ENCODE peak calls at places on chromosomes 6 and 20, in five cellular contexts. One of them, this sample, is unnamed.

GRCh38 chr6:43970913-43971775 is 156.1 kb downstream of the MRPL14 start:
- DNase-seq in IMR-90: peak; percentile 46
- DNase-seq in psoas muscle: peak; percentile 73
- DNase-seq in uterus: no peak
- DNase-seq in cardiac muscle cell: no peak
- DNase-seq in this sample: peak; percentile 67

GRCh38 chr6:166691199-166691598 is 64.1 kb upstream of the RPS6KA2 start:
- DNase-seq in IMR-90: peak; percentile 54
- DNase-seq in psoas muscle: peak; percentile 86
- DNase-seq in uterus: peak; percentile 33
- DNase-seq in cardiac muscle cell: peak; percentile 52
- DNase-seq in this sample: peak; percentile 80

GRCh38 chr6:4573958-4574481 is 202.2 kb upstream of the CDYL start:
- DNase-seq in IMR-90: peak; percentile 88
- DNase-seq in psoas muscle: no peak
- DNase-seq in uterus: no peak
- DNase-seq in cardiac muscle cell: peak; percentile 91
- DNase-seq in this sample: no peak

GRCh38 chr20:15241696-15242095 is 904.3 kb upstream of the FLRT3 start:
- DNase-seq in IMR-90: no peak
- DNase-seq in psoas muscle: no peak
- DNase-seq in uterus: no peak
- DNase-seq in cardiac muscle cell: no peak
- DNase-seq in this sample: no peak

GRCh38 chr6:163427498-163428254 is 13.2 kb downstream of the QKI start:
- DNase-seq in IMR-90: peak; percentile 82
- DNase-seq in psoas muscle: no peak
- DNase-seq in uterus: no peak
- DNase-seq in cardiac muscle cell: peak; percentile 91
- DNase-seq in this sample: peak; percentile 80

GRCh38 chr6:42911171-42912021 is 4.5 kb upstream of the PTCRA start:
- DNase-seq in IMR-90: no peak
- DNase-seq in psoas muscle: no peak
- DNase-seq in uterus: no peak
- DNase-seq in cardiac muscle cell: peak; percentile 25
- DNase-seq in this sample: no peak

GRCh38 chr20:37351689-37352610 is 6.0 kb downstream of the SRC start:
- DNase-seq in IMR-90: no peak
- DNase-seq in psoas muscle: no peak
- DNase-seq in uterus: no peak
- DNase-seq in cardiac muscle cell: no peak
- DNase-seq in this sample: no peak

GRCh38 chr6:165729307-165729936 is 66.4 kb upstream of the PDE10A start:
- DNase-seq in IMR-90: peak; percentile 10
- DNase-seq in psoas muscle: no peak
- DNase-seq in uterus: no peak
- DNase-seq in cardiac muscle cell: peak; percentile 56
- DNase-seq in this sample: peak; percentile 20

GRCh38 chr6:149963212-149963461 is 606 bp upstream of the ULBP1 start:
- DNase-seq in IMR-90: peak; percentile 40
- DNase-seq in psoas muscle: no peak
- DNase-seq in uterus: no peak
- DNase-seq in cardiac muscle cell: peak; percentile 40
- DNase-seq in this sample: peak; percentile 37

GRCh38 chr6:41697902-41698349 is 37.5 kb downstream of the TFEB start:
- DNase-seq in IMR-90: peak; percentile 59
- DNase-seq in psoas muscle: no peak
- DNase-seq in uterus: no peak
- DNase-seq in cardiac muscle cell: peak; percentile 32
- DNase-seq in this sample: no peak

GRCh38 chr6:166490671-166491500 is 95.6 kb downstream of the RAMACL start:
- DNase-seq in IMR-90: peak; percentile 86
- DNase-seq in psoas muscle: peak; percentile 19
- DNase-seq in uterus: no peak
- DNase-seq in cardiac muscle cell: peak; percentile 80
- DNase-seq in this sample: peak; percentile 11

GRCh38 chr20:48178607-48179006 is 393.3 kb upstream of the SULF2 start:
- DNase-seq in IMR-90: no peak
- DNase-seq in psoas muscle: no peak
- DNase-seq in uterus: no peak
- DNase-seq in cardiac muscle cell: no peak
- DNase-seq in this sample: no peak

GRCh38 chr6:13302291-13302690 is 26.0 kb downstream of the TBC1D7 start:
- DNase-seq in IMR-90: no peak
- DNase-seq in psoas muscle: no peak
- DNase-seq in uterus: no peak
- DNase-seq in cardiac muscle cell: no peak
- DNase-seq in this sample: no peak

GRCh38 chr6:101083533-101084172 is 202.5 kb upstream of the ASCC3 start:
- DNase-seq in IMR-90: peak; percentile 79
- DNase-seq in psoas muscle: no peak
- DNase-seq in uterus: no peak
- DNase-seq in cardiac muscle cell: peak; percentile 77
- DNase-seq in this sample: peak; percentile 97

GRCh38 chr6:133610271-133610840 is 278.6 kb upstream of the TCF21 start:
- DNase-seq in IMR-90: peak; percentile 75
- DNase-seq in psoas muscle: no peak
- DNase-seq in uterus: no peak
- DNase-seq in cardiac muscle cell: peak; percentile 36
- DNase-seq in this sample: peak; percentile 33

GRCh38 chr6:79028641-79029314 is 49.3 kb downstream of the PHIP start:
- DNase-seq in IMR-90: no peak
- DNase-seq in psoas muscle: no peak
- DNase-seq in uterus: no peak
- DNase-seq in cardiac muscle cell: no peak
- DNase-seq in this sample: no peak

GRCh38 chr6:113396644-113397201 is 460.4 kb upstream of the MARCKS start:
- DNase-seq in IMR-90: no peak
- DNase-seq in psoas muscle: no peak
- DNase-seq in uterus: no peak
- DNase-seq in cardiac muscle cell: peak; percentile 42
- DNase-seq in this sample: no peak

GRCh38 chr20:4401601-4402000 is 320.1 kb upstream of the PRND start:
- DNase-seq in IMR-90: peak; percentile 68
- DNase-seq in psoas muscle: no peak
- DNase-seq in uterus: no peak
- DNase-seq in cardiac muscle cell: peak; percentile 15
- DNase-seq in this sample: no peak

GRCh38 chr6:86511962-86512361 is 425.4 kb upstream of the HTR1E start:
- DNase-seq in IMR-90: no peak
- DNase-seq in psoas muscle: no peak
- DNase-seq in uterus: no peak
- DNase-seq in cardiac muscle cell: no peak
- DNase-seq in this sample: no peak

GRCh38 chr20:22402990-22403859 is 181.1 kb downstream of the FOXA2 start:
- DNase-seq in IMR-90: no peak
- DNase-seq in psoas muscle: no peak
- DNase-seq in uterus: no peak
- DNase-seq in cardiac muscle cell: peak; percentile 41
- DNase-seq in this sample: peak; percentile 73

GRCh38 chr20:4812641-4813075 is 90.9 kb downstream of the PRND start:
- DNase-seq in IMR-90: no peak
- DNase-seq in psoas muscle: no peak
- DNase-seq in uterus: no peak
- DNase-seq in cardiac muscle cell: no peak
- DNase-seq in this sample: no peak

GRCh38 chr6:31734703-31735500 is 1.4 kb downstream of the CLIC1 start:
- DNase-seq in IMR-90: peak; percentile 59
- DNase-seq in psoas muscle: no peak
- DNase-seq in uterus: peak; percentile 52
- DNase-seq in cardiac muscle cell: peak; percentile 68
- DNase-seq in this sample: peak; percentile 83

GRCh38 chr6:105346052-105346451 is 56.8 kb downstream of the PREP start:
- DNase-seq in IMR-90: peak; percentile 93
- DNase-seq in psoas muscle: no peak
- DNase-seq in uterus: no peak
- DNase-seq in cardiac muscle cell: peak; percentile 91
- DNase-seq in this sample: peak; percentile 87

GRCh38 chr6:5084192-5084786 is 852 bp upstream of the PPP1R3G start:
- DNase-seq in IMR-90: no peak
- DNase-seq in psoas muscle: peak; percentile 70
- DNase-seq in uterus: peak; percentile 64
- DNase-seq in cardiac muscle cell: no peak
- DNase-seq in this sample: no peak

GRCh38 chr6:26223677-26224546 is 136.7 kb downstream of the HFE start:
- DNase-seq in IMR-90: peak; percentile 97
- DNase-seq in psoas muscle: peak; percentile 59
- DNase-seq in uterus: peak; percentile 56
- DNase-seq in cardiac muscle cell: peak; percentile 95
- DNase-seq in this sample: peak; percentile 93

GRCh38 chr6:158040804-158041347 is 59.2 kb downstream of the SYNJ2 start:
- DNase-seq in IMR-90: peak; percentile 90
- DNase-seq in psoas muscle: peak; percentile 45
- DNase-seq in uterus: no peak
- DNase-seq in cardiac muscle cell: peak; percentile 69
- DNase-seq in this sample: no peak

GRCh38 chr20:17648782-17649730 is 33.0 kb downstream of the RRBP1 start:
- DNase-seq in IMR-90: no peak
- DNase-seq in psoas muscle: peak; percentile 40
- DNase-seq in uterus: peak; percentile 14
- DNase-seq in cardiac muscle cell: no peak
- DNase-seq in this sample: peak; percentile 34

GRCh38 chr20:19830351-19830750 is 72.3 kb downstream of the RIN2 start:
- DNase-seq in IMR-90: peak; percentile 69
- DNase-seq in psoas muscle: no peak
- DNase-seq in uterus: no peak
- DNase-seq in cardiac muscle cell: no peak
- DNase-seq in this sample: peak; percentile 45

GRCh38 chr6:136494710-136495109 is 55.5 kb downstream of the MAP7 start:
- DNase-seq in IMR-90: no peak
- DNase-seq in psoas muscle: no peak
- DNase-seq in uterus: no peak
- DNase-seq in cardiac muscle cell: no peak
- DNase-seq in this sample: no peak

GRCh38 chr6:169213814-169214520 is 39.7 kb downstream of the THBS2 start:
- DNase-seq in IMR-90: no peak
- DNase-seq in psoas muscle: no peak
- DNase-seq in uterus: no peak
- DNase-seq in cardiac muscle cell: no peak
- DNase-seq in this sample: no peak

GRCh38 chr20:52649727-52650126 is 322.4 kb upstream of the TSHZ2 start:
- DNase-seq in IMR-90: no peak
- DNase-seq in psoas muscle: no peak
- DNase-seq in uterus: no peak
- DNase-seq in cardiac muscle cell: no peak
- DNase-seq in this sample: peak; percentile 80

GRCh38 chr6:109531446-109531845 is 48.4 kb upstream of the ZBTB24 start:
- DNase-seq in IMR-90: no peak
- DNase-seq in psoas muscle: no peak
- DNase-seq in uterus: no peak
- DNase-seq in cardiac muscle cell: no peak
- DNase-seq in this sample: no peak

GRCh38 chr6:156777577-156777865 is 343 bp downstream of the ARID1B start:
- DNase-seq in IMR-90: no peak
- DNase-seq in psoas muscle: no peak
- DNase-seq in uterus: no peak
- DNase-seq in cardiac muscle cell: no peak
- DNase-seq in this sample: no peak

GRCh38 chr6:125507987-125508655 is 206.4 kb upstream of the HDDC2 start:
- DNase-seq in IMR-90: no peak
- DNase-seq in psoas muscle: no peak
- DNase-seq in uterus: no peak
- DNase-seq in cardiac muscle cell: peak; percentile 72
- DNase-seq in this sample: peak; percentile 4

GRCh38 chr6:153208706-153209105 is 77.6 kb upstream of the RGS17 start:
- DNase-seq in IMR-90: no peak
- DNase-seq in psoas muscle: no peak
- DNase-seq in uterus: no peak
- DNase-seq in cardiac muscle cell: peak; percentile 10
- DNase-seq in this sample: no peak

GRCh38 chr6:163573503-163574179 is 159.1 kb downstream of the QKI start:
- DNase-seq in IMR-90: no peak
- DNase-seq in psoas muscle: no peak
- DNase-seq in uterus: no peak
- DNase-seq in cardiac muscle cell: no peak
- DNase-seq in this sample: no peak

GRCh38 chr20:34634392-34634791 is 42.5 kb downstream of the PIGU start:
- DNase-seq in IMR-90: no peak
- DNase-seq in psoas muscle: no peak
- DNase-seq in uterus: no peak
- DNase-seq in cardiac muscle cell: no peak
- DNase-seq in this sample: no peak

GRCh38 chr20:8309638-8310037 is 177.6 kb downstream of the PLCB1 start:
- DNase-seq in IMR-90: peak; percentile 15
- DNase-seq in psoas muscle: no peak
- DNase-seq in uterus: no peak
- DNase-seq in cardiac muscle cell: peak; percentile 49
- DNase-seq in this sample: peak; percentile 18

GRCh38 chr6:96816182-96816888 is 20.9 kb downstream of the GPR63 start:
- DNase-seq in IMR-90: peak; percentile 48
- DNase-seq in psoas muscle: no peak
- DNase-seq in uterus: no peak
- DNase-seq in cardiac muscle cell: peak; percentile 58
- DNase-seq in this sample: peak; percentile 5
- H3K4me3 ChIP-seq in IMR-90: no peak overlapping the region
- H3K4me3 ChIP-seq in psoas muscle: no peak overlapping the region
- H3K4me3 ChIP-seq in uterus: no peak overlapping the region
- H3K4me3 ChIP-seq in cardiac muscle cell: peak overlapping the region; percentile 2
- H3K4me3 ChIP-seq in this sample: peak overlapping the region; percentile 12

GRCh38 chr6:1617466-1618304 is 8.0 kb downstream of the FOXC1 start:
- DNase-seq in IMR-90: no peak
- DNase-seq in psoas muscle: peak; percentile 27
- DNase-seq in uterus: no peak
- DNase-seq in cardiac muscle cell: no peak
- DNase-seq in this sample: no peak
- H3K4me3 ChIP-seq in IMR-90: no peak overlapping the region
- H3K4me3 ChIP-seq in psoas muscle: no peak overlapping the region
- H3K4me3 ChIP-seq in uterus: no peak overlapping the region
- H3K4me3 ChIP-seq in cardiac muscle cell: no peak overlapping the region
- H3K4me3 ChIP-seq in this sample: no peak overlapping the region

DNA sequence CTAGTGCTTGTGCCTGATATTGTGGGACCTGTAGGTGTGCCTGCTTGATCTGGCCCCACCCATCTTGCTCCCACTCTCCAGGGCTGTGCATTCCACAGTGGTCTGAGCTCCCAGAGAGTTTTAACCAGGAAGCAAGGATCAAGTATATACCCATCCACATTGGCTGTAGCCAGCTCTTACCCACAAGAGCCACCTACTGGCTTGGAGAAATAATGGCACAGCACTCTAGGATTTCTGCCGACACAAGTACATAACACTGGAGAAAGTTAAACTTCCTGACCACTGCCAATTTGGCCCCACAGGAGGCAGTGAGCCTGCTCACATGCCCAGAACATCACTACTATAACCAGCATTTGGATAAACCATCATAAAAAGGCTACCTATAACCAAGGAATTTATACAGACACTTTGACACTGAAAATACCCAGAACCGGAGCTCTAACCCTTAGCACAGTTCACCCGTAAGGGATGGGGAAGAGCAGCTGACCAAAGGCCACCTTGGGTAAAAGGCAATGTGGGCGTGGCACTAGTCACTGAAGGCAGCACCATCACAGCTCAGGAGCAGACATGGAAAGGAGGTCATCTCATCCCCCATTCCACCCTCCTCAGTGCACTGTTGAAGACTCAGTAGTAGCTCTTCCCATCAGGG is 440.4 kb downstream of the BTBD3 start:
- DNase-seq in IMR-90: no peak
- DNase-seq in psoas muscle: no peak
- DNase-seq in uterus: no peak
- DNase-seq in cardiac muscle cell: peak; percentile 62
- DNase-seq in this sample: peak; percentile 57
- H3K4me3 ChIP-seq in IMR-90: no peak overlapping the region
- H3K4me3 ChIP-seq in psoas muscle: no peak overlapping the region
- H3K4me3 ChIP-seq in uterus: no peak overlapping the region
- H3K4me3 ChIP-seq in cardiac muscle cell: no peak overlapping the region
- H3K4me3 ChIP-seq in this sample: no peak overlapping the region

GRCh38 chr6:17138033-17138432 is 36.2 kb downstream of the STMND1 start:
- DNase-seq in IMR-90: no peak
- DNase-seq in psoas muscle: no peak
- DNase-seq in uterus: no peak
- DNase-seq in cardiac muscle cell: no peak
- DNase-seq in this sample: no peak
- H3K4me3 ChIP-seq in IMR-90: no peak overlapping the region
- H3K4me3 ChIP-seq in psoas muscle: no peak overlapping the region
- H3K4me3 ChIP-seq in uterus: no peak overlapping the region
- H3K4me3 ChIP-seq in cardiac muscle cell: no peak overlapping the region
- H3K4me3 ChIP-seq in this sample: no peak overlapping the region